ENCODE peak calls at places on chromosomes 7 and 10, in seven cellular contexts. One of them, this sample, is unnamed.
A peak's percentile ranks its signal among the peaks of the same experiment; 100 is the strongest.

GRCh38 chr10:42959833-42960232 is 117.0 kb upstream of the RET start:
- DNase-seq in GF-D8: no peak
- DNase-seq in H54: no peak
- DNase-seq in activated naive CD4-positive, alpha-beta T cell: no peak
- DNase-seq in PC-9: no peak
- DNase-seq in PC-3: no peak
- DNase-seq in ureter: no peak
- DNase-seq in this sample: no peak

GRCh38 chr10:128816726-128817125 is 650.3 kb upstream of the MGMT start:
- DNase-seq in H54: no peak
- DNase-seq in ureter: no peak
- DNase-seq in PC-9: no peak
- DNase-seq in GF-D8: no peak
- DNase-seq in PC-3: no peak
- DNase-seq in activated naive CD4-positive, alpha-beta T cell: no peak
- DNase-seq in this sample: no peak

GRCh38 chr10:17607603-17608332 is 9.4 kb downstream of the HACD1 start:
- DNase-seq in H54: peak; percentile 20
- DNase-seq in activated naive CD4-positive, alpha-beta T cell: no peak
- DNase-seq in PC-3: peak; percentile 53
- DNase-seq in ureter: no peak
- DNase-seq in PC-9: peak; percentile 43
- DNase-seq in GF-D8: peak; percentile 9
- DNase-seq in this sample: peak; percentile 24

GRCh38 chr10:119313024-119313423 is 105.7 kb downstream of the GRK5 start:
- DNase-seq in activated naive CD4-positive, alpha-beta T cell: no peak
- DNase-seq in PC-9: no peak
- DNase-seq in GF-D8: no peak
- DNase-seq in H54: no peak
- DNase-seq in ureter: no peak
- DNase-seq in PC-3: no peak
- DNase-seq in this sample: no peak

GRCh38 chr10:60384006-60384405 is 5.7 kb downstream of the ANK3 start:
- DNase-seq in PC-3: no peak
- DNase-seq in GF-D8: no peak
- DNase-seq in ureter: no peak
- DNase-seq in PC-9: no peak
- DNase-seq in H54: no peak
- DNase-seq in activated naive CD4-positive, alpha-beta T cell: no peak
- DNase-seq in this sample: no peak

GRCh38 chr7:44097064-44097932 is 6.8 kb upstream of the AEBP1 start:
- DNase-seq in PC-9: no peak
- DNase-seq in H54: no peak
- DNase-seq in GF-D8: peak; percentile 95
- DNase-seq in PC-3: no peak
- DNase-seq in ureter: no peak
- DNase-seq in activated naive CD4-positive, alpha-beta T cell: no peak
- DNase-seq in this sample: no peak

GRCh38 chr7:31096882-31097258 is 44.8 kb downstream of the ADCYAP1R1 start:
- DNase-seq in PC-3: no peak
- DNase-seq in GF-D8: no peak
- DNase-seq in ureter: peak; percentile 30
- DNase-seq in PC-9: no peak
- DNase-seq in H54: no peak
- DNase-seq in activated naive CD4-positive, alpha-beta T cell: no peak
- DNase-seq in this sample: no peak

GRCh38 chr10:14063531-14064317 is 267.0 kb downstream of the FRMD4A start:
- DNase-seq in PC-3: no peak
- DNase-seq in PC-9: peak; percentile 36
- DNase-seq in GF-D8: no peak
- DNase-seq in ureter: no peak
- DNase-seq in H54: no peak
- DNase-seq in activated naive CD4-positive, alpha-beta T cell: no peak
- DNase-seq in this sample: peak; percentile 22

GRCh38 chr7:117807688-117808087 is 65.6 kb downstream of the CTTNBP2 start:
- DNase-seq in activated naive CD4-positive, alpha-beta T cell: no peak
- DNase-seq in H54: no peak
- DNase-seq in GF-D8: no peak
- DNase-seq in ureter: no peak
- DNase-seq in PC-9: no peak
- DNase-seq in PC-3: no peak
- DNase-seq in this sample: no peak

GRCh38 chr7:105229641-105230040 is 159.1 kb downstream of the SRPK2 start:
- DNase-seq in PC-3: no peak
- DNase-seq in ureter: no peak
- DNase-seq in activated naive CD4-positive, alpha-beta T cell: no peak
- DNase-seq in H54: no peak
- DNase-seq in GF-D8: no peak
- DNase-seq in PC-9: no peak
- DNase-seq in this sample: no peak

GRCh38 chr7:69947998-69948397 is 349.7 kb downstream of the AUTS2 start:
- DNase-seq in PC-9: no peak
- DNase-seq in GF-D8: no peak
- DNase-seq in PC-3: no peak
- DNase-seq in H54: no peak
- DNase-seq in activated naive CD4-positive, alpha-beta T cell: no peak
- DNase-seq in ureter: no peak
- DNase-seq in this sample: no peak

GRCh38 chr7:108311446-108312168 is 144.6 kb downstream of the NRCAM start:
- DNase-seq in H54: no peak
- DNase-seq in GF-D8: no peak
- DNase-seq in PC-3: no peak
- DNase-seq in ureter: no peak
- DNase-seq in activated naive CD4-positive, alpha-beta T cell: no peak
- DNase-seq in PC-9: peak; percentile 43
- DNase-seq in this sample: peak; percentile 82

GRCh38 chr7:116364469-116364868 is 135.1 kb upstream of the CAV2 start:
- DNase-seq in H54: no peak
- DNase-seq in GF-D8: no peak
- DNase-seq in PC-9: no peak
- DNase-seq in activated naive CD4-positive, alpha-beta T cell: no peak
- DNase-seq in PC-3: no peak
- DNase-seq in ureter: no peak
- DNase-seq in this sample: no peak

GRCh38 chr10:4656576-4657194 is 169.3 kb upstream of the AKR1E2 start:
- DNase-seq in ureter: peak; percentile 58
- DNase-seq in PC-9: peak; percentile 41
- DNase-seq in GF-D8: no peak
- DNase-seq in H54: no peak
- DNase-seq in activated naive CD4-positive, alpha-beta T cell: no peak
- DNase-seq in PC-3: peak; percentile 64
- DNase-seq in this sample: peak; percentile 46

GRCh38 chr10:96227206-96227605 is 44.2 kb downstream of the BLNK start:
- DNase-seq in PC-9: no peak
- DNase-seq in ureter: no peak
- DNase-seq in activated naive CD4-positive, alpha-beta T cell: no peak
- DNase-seq in PC-3: no peak
- DNase-seq in GF-D8: no peak
- DNase-seq in H54: no peak
- DNase-seq in this sample: no peak

GRCh38 chr7:7103343-7104313 is 78.7 kb upstream of the C1GALT1 start:
- DNase-seq in ureter: no peak
- DNase-seq in PC-9: peak; percentile 43
- DNase-seq in activated naive CD4-positive, alpha-beta T cell: no peak
- DNase-seq in PC-3: peak; percentile 81
- DNase-seq in GF-D8: peak; percentile 49
- DNase-seq in H54: peak; percentile 58
- DNase-seq in this sample: peak; percentile 69

GRCh38 chr7:17672774-17673173 is 267.5 kb downstream of the SNX13 start:
- DNase-seq in activated naive CD4-positive, alpha-beta T cell: no peak
- DNase-seq in PC-9: no peak
- DNase-seq in ureter: no peak
- DNase-seq in GF-D8: no peak
- DNase-seq in PC-3: no peak
- DNase-seq in H54: no peak
- DNase-seq in this sample: no peak

GRCh38 chr10:92011560-92012214 is 88.1 kb downstream of the BTAF1 start:
- DNase-seq in PC-9: peak; percentile 71
- DNase-seq in H54: peak; percentile 61
- DNase-seq in PC-3: peak; percentile 82
- DNase-seq in activated naive CD4-positive, alpha-beta T cell: no peak
- DNase-seq in ureter: no peak
- DNase-seq in GF-D8: no peak
- DNase-seq in this sample: peak; percentile 83

GRCh38 chr7:105452085-105452484 is 63.4 kb upstream of the SRPK2 start:
- DNase-seq in H54: no peak
- DNase-seq in PC-9: no peak
- DNase-seq in PC-3: no peak
- DNase-seq in activated naive CD4-positive, alpha-beta T cell: no peak
- DNase-seq in ureter: no peak
- DNase-seq in GF-D8: no peak
- DNase-seq in this sample: no peak

GRCh38 chr7:142556745-142557144 is 192.5 kb upstream of the PRSS1 start:
- DNase-seq in ureter: peak; percentile 71
- DNase-seq in PC-3: peak; percentile 97
- DNase-seq in PC-9: peak; percentile 98
- DNase-seq in H54: peak; percentile 58
- DNase-seq in GF-D8: peak; percentile 18
- DNase-seq in activated naive CD4-positive, alpha-beta T cell: no peak
- DNase-seq in this sample: peak; percentile 98

GRCh38 chr7:154253810-154254209 is 201.6 kb downstream of the DPP6 start:
- DNase-seq in ureter: no peak
- DNase-seq in H54: no peak
- DNase-seq in activated naive CD4-positive, alpha-beta T cell: no peak
- DNase-seq in GF-D8: no peak
- DNase-seq in PC-9: no peak
- DNase-seq in PC-3: no peak
- DNase-seq in this sample: no peak

GRCh38 chr7:17564678-17565209 is 266.3 kb downstream of the AHR start:
- DNase-seq in H54: no peak
- DNase-seq in PC-9: peak; percentile 50
- DNase-seq in GF-D8: peak; percentile 41
- DNase-seq in PC-3: peak; percentile 64
- DNase-seq in ureter: no peak
- DNase-seq in activated naive CD4-positive, alpha-beta T cell: no peak
- DNase-seq in this sample: peak; percentile 75

GRCh38 chr10:76397210-76397881 is 965.9 kb downstream of the LRMDA start:
- DNase-seq in GF-D8: no peak
- DNase-seq in activated naive CD4-positive, alpha-beta T cell: no peak
- DNase-seq in ureter: peak; percentile 63
- DNase-seq in H54: no peak
- DNase-seq in PC-3: no peak
- DNase-seq in PC-9: no peak
- DNase-seq in this sample: no peak